ENCODE peak calls at places on chromosomes 7 and 10, in eight cellular contexts. S is T-helper 1 cell; Y is psoas muscle; N is CD8-positive, alpha-beta T cell; X is cerebellar cortex; L is NCI-H1694; D is GM12865; T is stimulated activated CD8-positive, alpha-beta memory T cell treated with anti-CD3 and anti-CD28 coated beads, Interleukin-2, amount 100 ng/mL, for 48 hours. R is an unnamed sample.

GRCh38 chr10:63825766-63826165 is 304.6 kb downstream of the REEP3 start:
- DNase-seq in D (no peak), S (no peak), N (no peak), T (no peak), Y (no peak), L (no peak), X (no peak), R (no peak)

GRCh38 chr10:17910144-17910789 is 41.5 kb upstream of the SLC39A12 start:
- DNase-seq in D (peak), S (no peak), N (no peak), T (no peak), Y (no peak), L (peak), X (peak), R (peak)

GRCh38 chr10:89001024-89001423 is 10.4 kb downstream of the FAS start:
- DNase-seq in N (peak), X (no peak), D (peak), T (no peak), Y (no peak), S (no peak), L (no peak), R (no peak)

GRCh38 chr7:132255898-132256297 is 320.4 kb downstream of the PLXNA4 start:
- DNase-seq in X (peak), L (peak), S (no peak), T (no peak), D (no peak), Y (no peak), N (no peak), R (no peak)

GRCh38 chr10:21989453-21990154 is 13.9 kb downstream of the DNAJC1 start:
- DNase-seq in D (peak), T (no peak), S (no peak), X (peak), L (no peak), N (no peak), Y (peak), R (peak)

GRCh38 chr7:55409474-55410225 is 44.5 kb downstream of the LANCL2 start:
- DNase-seq in L (peak), X (no peak), S (no peak), N (no peak), D (peak), T (no peak), Y (no peak), R (peak)

GRCh38 chr10:48605264-48605615 is 367 bp upstream of the ARHGAP22 start:
- DNase-seq in X (peak), S (no peak), D (no peak), T (no peak), N (no peak), Y (no peak), L (no peak), R (no peak)

GRCh38 chr7:38318241-38318640 is 44.8 kb upstream of the TARP start:
- DNase-seq in L (no peak), S (no peak), T (no peak), Y (no peak), X (no peak), N (no peak), D (no peak), R (no peak)

GRCh38 chr10:122075171-122075570 is 86.2 kb downstream of the TACC2 start:
- DNase-seq in D (no peak), L (no peak), Y (no peak), X (no peak), T (no peak), N (no peak), S (no peak), R (no peak)

GRCh38 chr7:33667261-33667660 is 238.1 kb upstream of the BMPER start:
- DNase-seq in T (no peak), X (no peak), D (no peak), N (no peak), L (no peak), Y (no peak), S (no peak), R (no peak)

GRCh38 chr10:101672536-101672935 is 22.4 kb downstream of the FBXW4 start:
- DNase-seq in L (no peak), X (peak), D (no peak), N (no peak), S (no peak), T (no peak), Y (peak), R (no peak)

GRCh38 chr7:29488977-29489376 is 74.7 kb upstream of the PRR15 start:
- DNase-seq in L (no peak), X (no peak), S (no peak), D (no peak), T (no peak), N (no peak), Y (no peak), R (no peak)

GRCh38 chr10:63521389-63522128 is at the start of gene REEP3:
- DNase-seq in X (peak), S (peak), T (peak), D (peak), L (peak), Y (peak), N (peak), R (peak)

GRCh38 chr10:117221156-117221711 is 19.7 kb upstream of the SLC18A2 start:
- DNase-seq in X (no peak), D (no peak), Y (no peak), T (no peak), N (no peak), L (no peak), S (no peak), R (no peak)

GRCh38 chr10:4662576-4663161 is 163.3 kb upstream of the AKR1E2 start:
- DNase-seq in S (no peak), Y (peak), N (no peak), X (peak), L (no peak), T (no peak), D (no peak), R (no peak)

GRCh38 chr7:16326099-16326498 is 95.2 kb downstream of the CRPPA start:
- DNase-seq in N (no peak), X (no peak), L (no peak), Y (no peak), D (no peak), T (no peak), S (no peak), R (no peak)

GRCh38 chr10:48289652-48290238 is 15.2 kb upstream of the FRMPD2 start:
- DNase-seq in N (peak), L (peak), S (no peak), Y (peak), D (peak), X (peak), T (peak), R (peak)

GRCh38 chr10:104767282-104767681 is 126.2 kb downstream of the SORCS3 start:
- DNase-seq in S (no peak), D (no peak), Y (no peak), L (no peak), N (no peak), T (no peak), X (no peak), R (no peak)

GRCh38 chr10:50981904-50982303 is 92.4 kb upstream of the PRKG1 start:
- DNase-seq in D (no peak), N (no peak), T (no peak), Y (no peak), L (no peak), S (no peak), X (no peak), R (no peak)

GRCh38 chr7:29921404-29922010 is 68.1 kb downstream of the SCRN1 start:
- DNase-seq in D (peak), X (peak), Y (no peak), T (peak), N (peak), L (peak), S (no peak), R (peak)